ENCODE peak calls at places on chromosomes 4 and X, in five cellular contexts. One of them, this sample, is unnamed.

GRCh38 chr4:152224223-152224622 is 311.7 kb downstream of the FBXW7 start:
- DNase-seq in psoas muscle: no peak
- DNase-seq in left lung: no peak
- DNase-seq in osteoblast: no peak
- DNase-seq in IMR-90: no peak
- DNase-seq in this sample: no peak

GRCh38 chr4:152243890-152244595 is 291.8 kb downstream of the FBXW7 start:
- DNase-seq in left lung: no peak
- DNase-seq in osteoblast: peak; percentile 61
- DNase-seq in psoas muscle: no peak
- DNase-seq in IMR-90: no peak
- DNase-seq in this sample: no peak

GRCh38 chr4:98447648-98448047 is 186.5 kb downstream of the RAP1GDS1 start:
- DNase-seq in psoas muscle: no peak
- DNase-seq in IMR-90: no peak
- DNase-seq in osteoblast: no peak
- DNase-seq in left lung: no peak
- DNase-seq in this sample: no peak

GRCh38 chr4:2290488-2290887 is 28.6 kb upstream of the MXD4 start:
- DNase-seq in left lung: peak; percentile 53
- DNase-seq in osteoblast: peak; percentile 29
- DNase-seq in psoas muscle: no peak
- DNase-seq in IMR-90: no peak
- DNase-seq in this sample: no peak

GRCh38 chrX:135520022-135520552 is 373 bp upstream of the INTS6L start:
- DNase-seq in psoas muscle: no peak
- DNase-seq in left lung: no peak
- DNase-seq in osteoblast: no peak
- DNase-seq in IMR-90: peak; percentile 60
- DNase-seq in this sample: no peak

GRCh38 chrX:9829308-9830267 is 43.4 kb downstream of the SHROOM2 start:
- DNase-seq in left lung: no peak
- DNase-seq in osteoblast: no peak
- DNase-seq in IMR-90: peak; percentile 82
- DNase-seq in psoas muscle: no peak
- DNase-seq in this sample: no peak

GRCh38 chrX:68719181-68719903 is 71.9 kb downstream of the STARD8 start:
- DNase-seq in IMR-90: no peak
- DNase-seq in left lung: no peak
- DNase-seq in osteoblast: peak; percentile 21
- DNase-seq in psoas muscle: no peak
- DNase-seq in this sample: no peak

GRCh38 chrX:17537652-17538301 is 162.8 kb downstream of the NHS start:
- DNase-seq in left lung: no peak
- DNase-seq in IMR-90: no peak
- DNase-seq in psoas muscle: no peak
- DNase-seq in osteoblast: no peak
- DNase-seq in this sample: no peak

GRCh38 chr4:159098482-159099127 is 4.3 kb upstream of the RAPGEF2 start:
- DNase-seq in psoas muscle: no peak
- DNase-seq in osteoblast: no peak
- DNase-seq in IMR-90: no peak
- DNase-seq in left lung: no peak
- DNase-seq in this sample: no peak

GRCh38 chrX:133461226-133461625 is 45.9 kb upstream of the GPC4 start:
- DNase-seq in IMR-90: no peak
- DNase-seq in left lung: no peak
- DNase-seq in psoas muscle: no peak
- DNase-seq in osteoblast: no peak
- DNase-seq in this sample: no peak

GRCh38 chr4:165398570-165398969 is 19.8 kb downstream of the CPE start:
- DNase-seq in left lung: no peak
- DNase-seq in IMR-90: peak; percentile 16
- DNase-seq in osteoblast: no peak
- DNase-seq in psoas muscle: no peak
- DNase-seq in this sample: peak; percentile 11

GRCh38 chrX:102720237-102721168 is at the start of gene GPRASP3:
- DNase-seq in osteoblast: no peak
- DNase-seq in left lung: peak; percentile 95
- DNase-seq in IMR-90: peak; percentile 75
- DNase-seq in psoas muscle: peak; percentile 72
- DNase-seq in this sample: no peak

GRCh38 chrX:152020895-152021294 is 46.4 kb upstream of the GABRE start:
- DNase-seq in IMR-90: no peak
- DNase-seq in psoas muscle: no peak
- DNase-seq in left lung: no peak
- DNase-seq in osteoblast: no peak
- DNase-seq in this sample: no peak

GRCh38 chr4:76830612-76831474 is 67.1 kb downstream of the SOWAHB start:
- DNase-seq in osteoblast: peak; percentile 38
- DNase-seq in left lung: no peak
- DNase-seq in IMR-90: peak; percentile 92
- DNase-seq in psoas muscle: no peak
- DNase-seq in this sample: peak; percentile 85

GRCh38 chr4:121182296-121182695 is 18.2 kb upstream of the TNIP3 start:
- DNase-seq in left lung: no peak
- DNase-seq in psoas muscle: no peak
- DNase-seq in IMR-90: peak; percentile 33
- DNase-seq in osteoblast: no peak
- DNase-seq in this sample: no peak

GRCh38 chr4:29900336-29900735 is 819.8 kb upstream of the PCDH7 start:
- DNase-seq in left lung: no peak
- DNase-seq in psoas muscle: no peak
- DNase-seq in IMR-90: peak; percentile 6
- DNase-seq in osteoblast: no peak
- DNase-seq in this sample: no peak

GRCh38 chr4:126269106-126269505 is 954.4 kb downstream of the FAT4 start:
- DNase-seq in psoas muscle: no peak
- DNase-seq in IMR-90: peak; percentile 7
- DNase-seq in osteoblast: no peak
- DNase-seq in left lung: no peak
- DNase-seq in this sample: no peak

GRCh38 chr4:9812530-9813340 is 31.3 kb downstream of the DRD5 start:
- DNase-seq in IMR-90: no peak
- DNase-seq in osteoblast: no peak
- DNase-seq in psoas muscle: no peak
- DNase-seq in left lung: no peak
- DNase-seq in this sample: no peak

GRCh38 chrX:154799554-154800348 is 5.5 kb downstream of the MPP1 start:
- DNase-seq in left lung: no peak
- DNase-seq in IMR-90: peak; percentile 35
- DNase-seq in osteoblast: peak; percentile 78
- DNase-seq in psoas muscle: no peak
- DNase-seq in this sample: peak; percentile 67

GRCh38 chr4:124409044-124409443 is 303.5 kb downstream of the ANKRD50 start:
- DNase-seq in left lung: no peak
- DNase-seq in osteoblast: no peak
- DNase-seq in IMR-90: peak; percentile 39
- DNase-seq in psoas muscle: no peak
- DNase-seq in this sample: no peak

GRCh38 chr4:70586841-70587240 is 5.2 kb upstream of the AMBN start:
- DNase-seq in left lung: no peak
- DNase-seq in osteoblast: no peak
- DNase-seq in psoas muscle: no peak
- DNase-seq in IMR-90: no peak
- DNase-seq in this sample: no peak

GRCh38 chr4:47664051-47664826 is 173.6 kb downstream of the CORIN start:
- DNase-seq in psoas muscle: no peak
- DNase-seq in osteoblast: no peak
- DNase-seq in IMR-90: no peak
- DNase-seq in left lung: no peak
- DNase-seq in this sample: no peak

GRCh38 chrX:136275553-136275952 is 24.4 kb upstream of the MAP7D3 start:
- DNase-seq in left lung: no peak
- DNase-seq in IMR-90: no peak
- DNase-seq in osteoblast: no peak
- DNase-seq in psoas muscle: no peak
- DNase-seq in this sample: no peak

GRCh38 chr4:74364649-74365491 is at the start of gene EREG:
- DNase-seq in psoas muscle: peak; percentile 14
- DNase-seq in IMR-90: peak; percentile 62
- DNase-seq in osteoblast: peak; percentile 78
- DNase-seq in left lung: peak; percentile 91
- DNase-seq in this sample: no peak

GRCh38 chr4:37876156-37876555 is 14.7 kb upstream of the TBC1D1 start:
- DNase-seq in osteoblast: no peak
- DNase-seq in psoas muscle: no peak
- DNase-seq in left lung: no peak
- DNase-seq in IMR-90: peak; percentile 20
- DNase-seq in this sample: no peak

GRCh38 chr4:129364747-129365452 is 268.9 kb downstream of the C4orf33 start:
- DNase-seq in left lung: peak; percentile 24
- DNase-seq in psoas muscle: no peak
- DNase-seq in osteoblast: no peak
- DNase-seq in IMR-90: no peak
- DNase-seq in this sample: no peak

GRCh38 chr4:16136321-16136720 is 52.5 kb upstream of the PROM1 start:
- DNase-seq in osteoblast: no peak
- DNase-seq in psoas muscle: no peak
- DNase-seq in left lung: no peak
- DNase-seq in IMR-90: no peak
- DNase-seq in this sample: peak; percentile 87

GRCh38 chr4:179586460-179586859 is 2144.2 kb upstream of the AGA start:
- DNase-seq in psoas muscle: no peak
- DNase-seq in left lung: no peak
- DNase-seq in osteoblast: no peak
- DNase-seq in IMR-90: peak; percentile 51
- DNase-seq in this sample: no peak

GRCh38 chr4:155800685-155801343 is 42.0 kb downstream of the GUCY1B1 start:
- DNase-seq in IMR-90: no peak
- DNase-seq in left lung: no peak
- DNase-seq in osteoblast: no peak
- DNase-seq in psoas muscle: no peak
- DNase-seq in this sample: no peak

GRCh38 chr4:185080545-185080944 is 62.3 kb downstream of the HELT start:
- DNase-seq in IMR-90: no peak
- DNase-seq in osteoblast: no peak
- DNase-seq in psoas muscle: no peak
- DNase-seq in left lung: no peak
- DNase-seq in this sample: no peak

GRCh38 chr4:138851626-138852443 is 163.7 kb upstream of the NOCT start:
- DNase-seq in IMR-90: peak; percentile 8
- DNase-seq in osteoblast: no peak
- DNase-seq in psoas muscle: no peak
- DNase-seq in left lung: no peak
- DNase-seq in this sample: no peak

GRCh38 chrX:17930850-17931249 is 69.8 kb upstream of the RAI2 start:
- DNase-seq in IMR-90: no peak
- DNase-seq in psoas muscle: no peak
- DNase-seq in osteoblast: no peak
- DNase-seq in left lung: no peak
- DNase-seq in this sample: no peak

GRCh38 chr4:102120846-102121245 is 224.4 kb downstream of the SLC39A8 start:
- DNase-seq in osteoblast: no peak
- DNase-seq in psoas muscle: no peak
- DNase-seq in left lung: no peak
- DNase-seq in IMR-90: no peak
- DNase-seq in this sample: no peak

GRCh38 chr4:82515705-82516104 is 46.1 kb downstream of the TMEM150C start:
- DNase-seq in psoas muscle: no peak
- DNase-seq in osteoblast: peak; percentile 53
- DNase-seq in left lung: no peak
- DNase-seq in IMR-90: peak; percentile 63
- DNase-seq in this sample: peak; percentile 70

DNA sequence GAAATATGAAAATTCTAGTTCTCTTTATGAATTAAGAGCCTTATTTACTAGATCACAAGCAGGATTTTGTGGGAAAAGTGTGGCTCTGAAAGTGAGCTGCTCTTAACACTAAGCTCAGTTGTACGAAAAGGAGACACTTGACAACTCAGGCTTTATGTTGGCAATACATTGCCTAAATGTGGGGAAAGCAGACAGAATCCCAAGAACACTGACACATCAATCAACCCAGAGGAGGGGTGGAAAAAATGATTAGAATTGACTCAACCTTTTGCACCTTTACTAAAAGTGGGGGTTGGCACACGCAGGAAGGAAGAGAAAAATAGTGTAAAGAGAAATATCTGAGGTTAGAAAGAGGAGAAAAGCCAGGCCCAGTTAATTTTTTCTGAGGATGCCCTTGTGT is 61.6 kb downstream of the CHST7 start:
- DNase-seq in IMR-90: no peak
- DNase-seq in left lung: no peak
- DNase-seq in osteoblast: no peak
- DNase-seq in psoas muscle: no peak
- DNase-seq in this sample: no peak
- H3K27ac ChIP-seq in IMR-90: no peak overlapping the region
- H3K27ac ChIP-seq in left lung: no peak overlapping the region
- H3K27ac ChIP-seq in osteoblast: no peak overlapping the region
- H3K27ac ChIP-seq in psoas muscle: no peak overlapping the region
- H3K27ac ChIP-seq in this sample: no peak overlapping the region

GRCh38 chr4:168362025-168362401 is 43.5 kb upstream of the DDX60 start:
- DNase-seq in left lung: no peak
- DNase-seq in psoas muscle: no peak
- DNase-seq in osteoblast: no peak
- DNase-seq in IMR-90: no peak
- DNase-seq in this sample: no peak
- H3K27ac ChIP-seq in left lung: no peak overlapping the region
- H3K27ac ChIP-seq in psoas muscle: no peak overlapping the region
- H3K27ac ChIP-seq in osteoblast: no peak overlapping the region
- H3K27ac ChIP-seq in IMR-90: no peak overlapping the region
- H3K27ac ChIP-seq in this sample: no peak overlapping the region

GRCh38 chr4:94428884-94429283 is 22.9 kb upstream of the PDLIM5 start:
- DNase-seq in osteoblast: no peak
- DNase-seq in IMR-90: no peak
- DNase-seq in left lung: no peak
- DNase-seq in psoas muscle: no peak
- DNase-seq in this sample: no peak
- H3K27ac ChIP-seq in osteoblast: no peak overlapping the region
- H3K27ac ChIP-seq in IMR-90: no peak overlapping the region
- H3K27ac ChIP-seq in left lung: no peak overlapping the region
- H3K27ac ChIP-seq in psoas muscle: peak overlapping the region; percentile 81
- H3K27ac ChIP-seq in this sample: no peak overlapping the region

DNA sequence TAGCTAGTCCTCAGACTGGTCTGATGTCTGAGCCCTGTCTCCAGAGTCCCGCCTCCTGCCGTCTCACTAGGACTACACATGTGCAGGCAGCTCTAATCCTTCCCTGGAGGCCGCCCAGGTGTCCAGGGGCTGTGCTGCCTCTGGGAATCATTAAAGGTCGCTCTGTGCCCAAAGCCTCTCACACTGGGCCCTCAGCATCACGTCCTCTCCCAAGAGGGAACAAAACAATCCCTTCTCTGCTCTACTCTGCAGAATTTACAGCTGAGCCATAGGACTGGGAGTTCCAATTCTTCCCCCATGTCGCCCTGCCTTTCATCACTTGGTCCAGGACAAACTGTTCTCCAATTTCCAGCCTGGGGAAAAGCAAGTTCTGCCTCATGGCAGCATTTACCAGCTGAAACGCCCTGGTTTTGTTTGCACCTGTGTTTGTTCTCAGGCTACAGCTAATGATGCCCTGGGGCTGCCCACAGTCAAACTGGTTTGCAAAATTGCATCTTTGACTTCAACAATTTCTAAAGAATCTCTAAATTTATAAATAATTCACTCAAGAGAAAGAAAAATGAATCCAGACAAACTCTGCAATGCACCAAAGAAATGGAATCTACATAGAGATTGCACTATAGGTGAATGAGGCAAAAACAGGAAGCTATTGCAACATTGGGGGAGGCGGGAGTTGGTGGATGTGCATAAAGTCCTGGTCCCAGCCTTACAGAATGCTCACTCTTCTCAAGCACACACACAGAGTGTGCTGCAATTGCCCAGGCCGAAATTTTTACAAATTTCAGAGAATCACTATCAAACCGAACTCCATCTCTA is 7.2 kb upstream of the MRFAP1 start:
- DNase-seq in psoas muscle: peak; percentile 32
- DNase-seq in IMR-90: peak; percentile 49
- DNase-seq in osteoblast: no peak
- DNase-seq in left lung: no peak
- DNase-seq in this sample: peak; percentile 27
- H3K27ac ChIP-seq in psoas muscle: no peak overlapping the region
- H3K27ac ChIP-seq in IMR-90: peak overlapping the region; percentile 29
- H3K27ac ChIP-seq in osteoblast: no peak overlapping the region
- H3K27ac ChIP-seq in left lung: no peak overlapping the region
- H3K27ac ChIP-seq in this sample: no peak overlapping the region

This sample was measured in SJCRH30.